ENCODE peak calls at places on chromosomes 11 and 22, in seven cellular contexts. I is GDM1; E is CD8-positive, alpha-beta memory T cell; G is CMK; J is stomach; T is stimulated activated CD8-positive, alpha-beta memory T cell treated with anti-CD3 and anti-CD28 coated beads, Interleukin-4, amount 100 ng/mL, for 1 hour; K is astrocyte of the spinal cord. R is an unnamed sample.

GRCh38 chr11:18457435-18457834 is 1.8 kb downstream of the LDHAL6A start:
- DNase-seq in K (no peak), G (no peak), I (no peak), J (peak), T (no peak), E (no peak), R (no peak)

GRCh38 chr11:35617687-35618496 is at the start of gene FJX1:
- DNase-seq in G (no peak), T (no peak), K (peak), E (no peak), I (no peak), J (no peak), R (peak)

GRCh38 chr22:44554411-44554810 is 56.4 kb upstream of the RTL6 start:
- DNase-seq in G (no peak), T (no peak), I (no peak), K (no peak), E (no peak), J (no peak), R (no peak)

GRCh38 chr11:10909141-10909883 is 51.5 kb upstream of the ZBED5 start:
- DNase-seq in I (no peak), J (no peak), T (no peak), K (no peak), E (no peak), G (no peak), R (no peak)

GRCh38 chr11:45061641-45062040 is 84.8 kb upstream of the PRDM11 start:
- DNase-seq in T (no peak), E (no peak), G (no peak), K (no peak), J (no peak), I (no peak), R (no peak)

GRCh38 chr11:117996058-117996457 is 9.9 kb downstream of the IL10RA start:
- DNase-seq in J (no peak), I (no peak), G (no peak), K (no peak), T (no peak), E (no peak), R (no peak)

GRCh38 chr11:134139873-134140331 is 71.0 kb downstream of the JAM3 start:
- DNase-seq in G (peak), J (peak), T (no peak), I (peak), E (peak), K (peak), R (peak)

GRCh38 chr11:36231300-36231699 is 57.9 kb downstream of the COMMD9 start:
- DNase-seq in J (no peak), I (no peak), T (no peak), E (no peak), K (peak), G (no peak), R (no peak)

GRCh38 chr11:28537822-28538221 is 429.6 kb downstream of the METTL15 start:
- DNase-seq in J (no peak), T (no peak), K (no peak), I (no peak), E (no peak), G (no peak), R (no peak)

GRCh38 chr11:72721689-72722049 is 30.5 kb downstream of the ARAP1 start:
- DNase-seq in T (no peak), I (no peak), E (peak), J (peak), G (no peak), K (peak), R (no peak)

GRCh38 chr11:126310992-126311310 is 7.1 kb downstream of the DCPS start:
- DNase-seq in E (no peak), K (no peak), J (no peak), T (no peak), G (no peak), I (no peak), R (no peak)

GRCh38 chr11:66338276-66339162 is 2.3 kb upstream of the RIN1 start:
- DNase-seq in K (no peak), G (no peak), T (no peak), I (no peak), J (no peak), E (no peak), R (peak)

GRCh38 chr22:44916281-44917231 is 93.2 kb downstream of the PHF21B start:
- DNase-seq in G (no peak), T (no peak), E (no peak), J (no peak), K (no peak), I (no peak), R (no peak)

GRCh38 chr11:2265854-2266585 is 4.4 kb downstream of the ASCL2 start:
- DNase-seq in E (no peak), G (no peak), I (peak), J (peak), K (no peak), T (no peak), R (peak)

GRCh38 chr11:76245720-76246119 is 39.4 kb upstream of the WNT11 start:
- DNase-seq in K (no peak), J (no peak), E (no peak), T (no peak), I (no peak), G (no peak), R (no peak)

GRCh38 chr11:106786251-106786650 is 232.0 kb downstream of the GUCY1A2 start:
- DNase-seq in K (no peak), G (no peak), T (no peak), I (no peak), E (no peak), J (no peak), R (no peak)

GRCh38 chr11:106133529-106133928 is 56.1 kb downstream of the AASDHPPT start:
- DNase-seq in G (no peak), K (no peak), T (no peak), J (no peak), E (no peak), I (no peak), R (no peak)

GRCh38 chr11:15006139-15006759 is 34.1 kb upstream of the CALCA start:
- DNase-seq in E (no peak), T (no peak), I (peak), G (peak), K (peak), J (no peak), R (no peak)

GRCh38 chr11:64998141-64998540 is 1.4 kb upstream of the BATF2 start:
- DNase-seq in K (no peak), T (no peak), J (no peak), G (no peak), I (no peak), E (no peak), R (no peak)

GRCh38 chr11:132632641-132633124 is 899.6 kb downstream of the OPCML start:
- DNase-seq in T (no peak), J (no peak), G (peak), E (no peak), K (peak), I (no peak), R (no peak)

GRCh38 chr11:4203603-4204360 is 109.2 kb downstream of the RRM1 start:
- DNase-seq in G (no peak), K (no peak), E (no peak), I (no peak), J (no peak), T (no peak), R (no peak)

GRCh38 chr11:12695878-12696277 is 21.7 kb downstream of the TEAD1 start:
- DNase-seq in T (no peak), J (no peak), I (no peak), K (no peak), E (no peak), G (no peak), R (no peak)

GRCh38 chr11:104624021-104624420 is 274.2 kb downstream of the CASP12 start:
- DNase-seq in T (no peak), G (no peak), I (no peak), J (no peak), E (no peak), K (no peak), R (no peak)

GRCh38 chr11:12761029-12761428 is 86.8 kb downstream of the TEAD1 start:
- DNase-seq in T (no peak), G (no peak), K (peak), E (no peak), J (no peak), I (no peak), R (no peak)

GRCh38 chr11:126474888-126475626 is 119.6 kb downstream of the ST3GAL4 start:
- DNase-seq in I (no peak), E (no peak), J (no peak), T (no peak), G (no peak), K (peak), R (no peak)

GRCh38 chr11:125343732-125344131 is 152.3 kb downstream of the FEZ1 start:
- DNase-seq in I (no peak), G (no peak), T (no peak), J (no peak), K (peak), E (no peak), R (peak)

GRCh38 chr22:43823353-43823908 is 11.3 kb upstream of the EFCAB6 start:
- DNase-seq in K (no peak), G (no peak), E (no peak), I (no peak), J (peak), T (no peak), R (peak)

GRCh38 chr11:44241851-44242250 is 68.1 kb downstream of the ALX4 start:
- DNase-seq in E (no peak), G (no peak), T (no peak), K (no peak), I (no peak), J (no peak), R (no peak)

GRCh38 chr22:29691636-29692326 is 28.0 kb upstream of the CABP7 start:
- DNase-seq in E (no peak), G (no peak), T (no peak), K (no peak), J (no peak), I (no peak), R (no peak)

GRCh38 chr11:27100534-27100933 is 59.9 kb downstream of the BBOX1 start:
- DNase-seq in E (no peak), G (no peak), J (no peak), I (no peak), K (no peak), T (no peak), R (no peak)

GRCh38 chr22:27097933-27098332 is 440.5 kb downstream of the MIAT start:
- DNase-seq in J (no peak), I (no peak), G (no peak), T (no peak), K (peak), E (no peak), R (peak)

GRCh38 chr11:121421149-121421906 is 30.8 kb upstream of the SORL1 start:
- DNase-seq in T (no peak), K (no peak), G (no peak), J (no peak), I (no peak), E (no peak), R (peak)

GRCh38 chr11:63829823-63830489 is 9.0 kb upstream of the MARK2 start:
- DNase-seq in E (no peak), K (peak), T (no peak), I (peak), J (no peak), G (no peak), R (peak)

R was measured in WERI-Rb-1.